ENCODE peak calls at places on chromosomes 11 and 22, in four cellular contexts. One of them, this sample, is unnamed. For H3K79me1, the result is how much of the 10 kb centered on the place peaks cover.

GRCh38 chr11:97610854-97611253 is 1221.0 kb downstream of the JRKL start:
- DNase-seq in H1: peak
- DNase-seq in mesendoderm: no peak
- DNase-seq in IMR-90: no peak
- DNase-seq in this sample: peak

GRCh38 chr11:35357893-35358292 is 61.5 kb downstream of the SLC1A2 start:
- DNase-seq in H1: no peak
- DNase-seq in mesendoderm: no peak
- DNase-seq in IMR-90: peak
- DNase-seq in this sample: no peak

GRCh38 chr11:17479284-17480214 is 2.9 kb upstream of the ABCC8 start:
- DNase-seq in H1: peak
- DNase-seq in mesendoderm: peak
- DNase-seq in IMR-90: no peak
- DNase-seq in this sample: peak

GRCh38 chr22:21102659-21103267 is 57.0 kb downstream of the LRRC74B start:
- DNase-seq in mesendoderm: peak
- DNase-seq in H1: peak
- DNase-seq in IMR-90: peak
- DNase-seq in this sample: peak

GRCh38 chr11:117819096-117820040 is 5.2 kb downstream of the FXYD2 start:
- DNase-seq in IMR-90: peak
- DNase-seq in H1: peak
- DNase-seq in mesendoderm: peak
- DNase-seq in this sample: peak

GRCh38 chr11:118216621-118217526 is 7.9 kb downstream of the JAML start:
- DNase-seq in mesendoderm: no peak
- DNase-seq in IMR-90: no peak
- DNase-seq in H1: no peak
- DNase-seq in this sample: no peak

GRCh38 chr11:24298126-24298525 is 198.7 kb upstream of the LUZP2 start:
- DNase-seq in H1: no peak
- DNase-seq in mesendoderm: no peak
- DNase-seq in IMR-90: peak
- DNase-seq in this sample: no peak

GRCh38 chr11:117730256-117730800 is 66.7 kb downstream of the DSCAML1 start:
- DNase-seq in IMR-90: no peak
- DNase-seq in mesendoderm: peak
- DNase-seq in H1: no peak
- DNase-seq in this sample: no peak

GRCh38 chr22:40305625-40306024 is 40.7 kb upstream of the ADSL start:
- DNase-seq in mesendoderm: no peak
- DNase-seq in IMR-90: no peak
- DNase-seq in H1: no peak
- DNase-seq in this sample: no peak

GRCh38 chr11:1744879-1745700 is 5.3 kb downstream of the IFITM10 start:
- DNase-seq in IMR-90: no peak
- DNase-seq in mesendoderm: no peak
- DNase-seq in H1: no peak
- DNase-seq in this sample: no peak

GRCh38 chr22:46979506-46979905 is 217.1 kb downstream of the TBC1D22A start:
- DNase-seq in IMR-90: no peak
- DNase-seq in H1: no peak
- DNase-seq in mesendoderm: no peak
- DNase-seq in this sample: no peak

GRCh38 chr11:6251120-6251733 is 8.4 kb upstream of the CCKBR start:
- DNase-seq in mesendoderm: peak
- DNase-seq in H1: peak
- DNase-seq in IMR-90: peak
- DNase-seq in this sample: peak

GRCh38 chr22:20968281-20968977 is 1.4 kb downstream of the AIFM3 start:
- DNase-seq in mesendoderm: no peak
- DNase-seq in H1: peak
- DNase-seq in IMR-90: no peak
- DNase-seq in this sample: no peak

GRCh38 chr22:37353839-37354238 is 71.5 kb downstream of the CYTH4 start:
- DNase-seq in H1: no peak
- DNase-seq in mesendoderm: no peak
- DNase-seq in IMR-90: no peak
- DNase-seq in this sample: no peak

GRCh38 chr22:47805394-47805935 is 1043.0 kb downstream of the TBC1D22A start:
- DNase-seq in H1: no peak
- DNase-seq in mesendoderm: no peak
- DNase-seq in IMR-90: no peak
- DNase-seq in this sample: no peak

GRCh38 chr11:1111545-1112212 is 37.0 kb downstream of the MUC2 start:
- DNase-seq in H1: no peak
- DNase-seq in IMR-90: no peak
- DNase-seq in mesendoderm: no peak
- DNase-seq in this sample: no peak

GRCh38 chr11:64947202-64947814 is 11.6 kb upstream of the GPHA2 start:
- DNase-seq in mesendoderm: no peak
- DNase-seq in H1: no peak
- DNase-seq in IMR-90: no peak
- DNase-seq in this sample: no peak

GRCh38 chr11:69810289-69811118 is 8.7 kb downstream of the FGF3 start:
- DNase-seq in mesendoderm: no peak
- DNase-seq in H1: no peak
- DNase-seq in IMR-90: no peak
- DNase-seq in this sample: no peak

GRCh38 chr11:112118176-112118575 is 31.5 kb downstream of the SDHD start:
- DNase-seq in mesendoderm: no peak
- DNase-seq in H1: no peak
- DNase-seq in IMR-90: no peak
- DNase-seq in this sample: no peak

GRCh38 chr11:40293655-40294342 is 1165.7 kb downstream of the LRRC4C start:
- DNase-seq in H1: peak
- DNase-seq in mesendoderm: peak
- DNase-seq in IMR-90: peak
- DNase-seq in this sample: peak

GRCh38 chr11:2434506-2435255 is 9.6 kb downstream of the TRPM5 start:
- DNase-seq in IMR-90: no peak
- DNase-seq in mesendoderm: no peak
- DNase-seq in H1: no peak
- DNase-seq in this sample: no peak

GRCh38 chr22:48709453-48709852 is 1118.2 kb downstream of the BRD1 start:
- DNase-seq in IMR-90: no peak
- DNase-seq in mesendoderm: no peak
- DNase-seq in H1: no peak
- DNase-seq in this sample: no peak

GRCh38 chr11:126464796-126465195 is 109.3 kb downstream of the ST3GAL4 start:
- DNase-seq in IMR-90: no peak
- DNase-seq in mesendoderm: no peak
- DNase-seq in H1: no peak
- DNase-seq in this sample: no peak

GRCh38 chr11:60910281-60910687 is 3.7 kb upstream of the TMEM109 start:
- DNase-seq in H1: no peak
- DNase-seq in mesendoderm: no peak
- DNase-seq in IMR-90: no peak
- DNase-seq in this sample: no peak

GRCh38 chr11:72712876-72713275 is 38.7 kb upstream of the PDE2A start:
- DNase-seq in H1: no peak
- DNase-seq in IMR-90: no peak
- DNase-seq in mesendoderm: no peak
- DNase-seq in this sample: no peak

GRCh38 chr11:72709478-72710238 is 35.4 kb upstream of the PDE2A start:
- DNase-seq in mesendoderm: no peak
- DNase-seq in IMR-90: no peak
- DNase-seq in H1: no peak
- DNase-seq in this sample: no peak

GRCh38 chr11:72711141-72711540 is 36.9 kb upstream of the PDE2A start:
- DNase-seq in H1: no peak
- DNase-seq in mesendoderm: no peak
- DNase-seq in IMR-90: no peak
- DNase-seq in this sample: no peak

GRCh38 chr11:72710278-72710677 is 36.1 kb upstream of the PDE2A start:
- DNase-seq in IMR-90: no peak
- DNase-seq in mesendoderm: no peak
- DNase-seq in H1: no peak
- DNase-seq in this sample: no peak

DNA sequence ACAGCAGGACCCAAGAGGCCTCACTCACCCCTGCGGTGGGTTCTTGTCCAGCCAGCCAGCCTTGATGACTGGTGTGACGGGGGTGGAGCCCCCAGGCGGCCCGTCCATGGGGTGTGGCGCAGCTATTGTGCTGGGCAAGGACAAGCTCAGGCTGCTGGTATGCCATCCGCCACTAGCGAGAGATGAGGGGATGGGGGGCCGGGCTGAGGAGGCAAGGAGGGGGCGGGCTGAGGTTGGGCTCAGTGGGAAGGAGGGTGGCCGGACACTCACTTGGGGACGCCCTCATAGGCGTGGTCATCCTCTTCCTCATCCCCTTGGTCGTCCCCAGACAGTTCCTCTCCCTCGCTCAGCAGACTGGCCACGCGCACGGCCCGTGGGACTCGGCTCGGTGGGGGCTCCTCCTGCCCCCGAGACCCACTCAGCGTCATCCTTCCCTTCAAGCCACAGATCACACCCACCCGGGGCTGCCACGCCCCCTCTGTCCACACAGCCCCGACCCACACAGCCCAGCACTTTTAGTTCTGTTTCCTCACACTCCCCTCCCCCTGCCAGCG is 38.0 kb upstream of the PDE2A start:
- DNase-seq in IMR-90: no peak
- DNase-seq in H1: no peak
- DNase-seq in mesendoderm: no peak
- DNase-seq in this sample: no peak
- H3K79me1 ChIP-seq in IMR-90: half or more
- H3K79me1 ChIP-seq in H1: under half
- H3K79me1 ChIP-seq in mesendoderm: under half
- H3K79me1 ChIP-seq in this sample: under half

GRCh38 chr11:91823252-91823830 is 401.3 kb upstream of the FAT3 start:
- DNase-seq in H1: no peak
- DNase-seq in IMR-90: no peak
- DNase-seq in mesendoderm: no peak
- DNase-seq in this sample: no peak
- H3K56ac ChIP-seq in H1: no peak
- H3K56ac ChIP-seq in IMR-90: no peak
- H3K56ac ChIP-seq in mesendoderm: no peak
- H3K56ac ChIP-seq in this sample: no peak

DNA sequence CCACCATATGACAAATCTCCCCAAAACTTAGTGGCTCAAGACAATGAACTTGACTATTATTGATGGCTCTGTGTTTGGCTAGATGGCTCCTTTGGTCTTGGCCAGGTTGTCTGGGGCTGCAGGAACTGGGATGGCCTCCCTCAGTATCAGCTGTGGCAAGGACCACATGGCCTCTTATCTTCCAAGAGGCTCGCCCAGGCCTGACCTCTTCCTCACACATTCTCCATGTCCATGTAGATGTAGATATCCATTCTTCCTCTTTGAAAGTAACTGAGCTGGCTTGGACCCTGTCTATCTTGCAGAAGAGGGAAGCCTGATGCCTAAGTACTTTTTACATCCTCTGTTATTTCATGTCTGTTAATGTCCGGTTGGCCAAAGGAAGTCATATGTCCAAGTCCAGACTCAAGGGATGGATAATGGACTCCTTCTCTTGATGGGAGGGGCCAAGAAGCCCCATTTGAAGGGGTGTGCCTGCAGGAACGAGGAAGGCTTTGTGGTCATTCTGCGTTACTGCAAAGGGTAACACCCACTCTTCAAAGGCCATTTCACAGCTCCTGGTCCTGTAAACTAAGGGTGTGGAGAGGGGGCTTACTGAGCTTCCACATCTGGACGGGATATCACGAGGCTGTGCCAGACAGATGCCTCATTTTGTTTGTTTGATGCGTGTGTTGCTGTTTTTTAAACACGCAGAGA is 87.1 kb downstream of the GRIK4 start:
- DNase-seq in H1: no peak
- DNase-seq in IMR-90: no peak
- DNase-seq in mesendoderm: no peak
- DNase-seq in this sample: no peak
- H3K79me1 ChIP-seq in H1: under half
- H3K79me1 ChIP-seq in IMR-90: under half
- H3K79me1 ChIP-seq in mesendoderm: under half
- H3K79me1 ChIP-seq in this sample: under half

GRCh38 chr11:75004215-75004614 is 15.5 kb downstream of the NEU3 start:
- DNase-seq in mesendoderm: no peak
- DNase-seq in IMR-90: no peak
- DNase-seq in H1: no peak
- DNase-seq in this sample: no peak

GRCh38 chr11:75000975-75001354 is 12.2 kb downstream of the NEU3 start:
- DNase-seq in IMR-90: no peak
- DNase-seq in mesendoderm: no peak
- DNase-seq in H1: no peak
- DNase-seq in this sample: no peak

GRCh38 chr11:75001686-75002085 is 13.0 kb downstream of the NEU3 start:
- DNase-seq in mesendoderm: no peak
- DNase-seq in IMR-90: no peak
- DNase-seq in H1: no peak
- DNase-seq in this sample: no peak
- H3K56ac ChIP-seq in mesendoderm: no peak
- H3K56ac ChIP-seq in IMR-90: no peak
- H3K56ac ChIP-seq in H1: no peak
- H3K56ac ChIP-seq in this sample: no peak

This sample was measured in H9.